ENCODE peak calls at places on chromosomes 5 and 9, in five cellular contexts. One of them, this sample, is unnamed.

GRCh38 chr9:127133739-127134167 is 11.3 kb upstream of the ANGPTL2 start:
- DNase-seq in COR-L47: no peak
- DNase-seq in activated CD4-positive, CD25-positive, alpha-beta regulatory T cell treated with anti-CD3 and anti-CD28 coated beads, Interleukin-2, amount 50 U/mL, for 16 hours: no peak
- DNase-seq in iPS DF 19.7: no peak
- DNase-seq in GM23248: peak; percentile 92
- DNase-seq in this sample: peak; percentile 81

GRCh38 chr5:37774912-37775483 is 64.8 kb downstream of the GDNF start:
- DNase-seq in COR-L47: no peak
- DNase-seq in activated CD4-positive, CD25-positive, alpha-beta regulatory T cell treated with anti-CD3 and anti-CD28 coated beads, Interleukin-2, amount 50 U/mL, for 16 hours: no peak
- DNase-seq in iPS DF 19.7: peak; percentile 30
- DNase-seq in GM23248: peak; percentile 28
- DNase-seq in this sample: no peak

GRCh38 chr9:83583151-83584014 is 39.6 kb upstream of the IDNK start:
- DNase-seq in COR-L47: peak; percentile 17
- DNase-seq in activated CD4-positive, CD25-positive, alpha-beta regulatory T cell treated with anti-CD3 and anti-CD28 coated beads, Interleukin-2, amount 50 U/mL, for 16 hours: peak; percentile 1
- DNase-seq in iPS DF 19.7: peak; percentile 61
- DNase-seq in GM23248: peak; percentile 65
- DNase-seq in this sample: peak; percentile 15

GRCh38 chr5:38719403-38719802 is 126.4 kb upstream of the OSMR start:
- DNase-seq in COR-L47: no peak
- DNase-seq in activated CD4-positive, CD25-positive, alpha-beta regulatory T cell treated with anti-CD3 and anti-CD28 coated beads, Interleukin-2, amount 50 U/mL, for 16 hours: no peak
- DNase-seq in iPS DF 19.7: no peak
- DNase-seq in GM23248: no peak
- DNase-seq in this sample: no peak

GRCh38 chr9:38373679-38374078 is 18.8 kb upstream of the ALDH1B1 start:
- DNase-seq in COR-L47: no peak
- DNase-seq in activated CD4-positive, CD25-positive, alpha-beta regulatory T cell treated with anti-CD3 and anti-CD28 coated beads, Interleukin-2, amount 50 U/mL, for 16 hours: no peak
- DNase-seq in iPS DF 19.7: no peak
- DNase-seq in GM23248: no peak
- DNase-seq in this sample: no peak

GRCh38 chr5:179407191-179408175 is 62.2 kb upstream of the ADAMTS2 start:
- DNase-seq in COR-L47: no peak
- DNase-seq in activated CD4-positive, CD25-positive, alpha-beta regulatory T cell treated with anti-CD3 and anti-CD28 coated beads, Interleukin-2, amount 50 U/mL, for 16 hours: no peak
- DNase-seq in iPS DF 19.7: no peak
- DNase-seq in GM23248: peak; percentile 57
- DNase-seq in this sample: no peak

GRCh38 chr9:95048225-95049087 is 269.1 kb downstream of the FANCC start:
- DNase-seq in COR-L47: peak; percentile 86
- DNase-seq in activated CD4-positive, CD25-positive, alpha-beta regulatory T cell treated with anti-CD3 and anti-CD28 coated beads, Interleukin-2, amount 50 U/mL, for 16 hours: peak; percentile 11
- DNase-seq in iPS DF 19.7: no peak
- DNase-seq in GM23248: peak; percentile 77
- DNase-seq in this sample: peak; percentile 43

GRCh38 chr5:18281947-18282557 is 647.8 kb downstream of the TAF11L14 start:
- DNase-seq in COR-L47: peak; percentile 47
- DNase-seq in activated CD4-positive, CD25-positive, alpha-beta regulatory T cell treated with anti-CD3 and anti-CD28 coated beads, Interleukin-2, amount 50 U/mL, for 16 hours: no peak
- DNase-seq in iPS DF 19.7: no peak
- DNase-seq in GM23248: peak; percentile 67
- DNase-seq in this sample: no peak

GRCh38 chr9:135514342-135515082 is 6.7 kb upstream of the LCN1 start:
- DNase-seq in COR-L47: no peak
- DNase-seq in activated CD4-positive, CD25-positive, alpha-beta regulatory T cell treated with anti-CD3 and anti-CD28 coated beads, Interleukin-2, amount 50 U/mL, for 16 hours: no peak
- DNase-seq in iPS DF 19.7: no peak
- DNase-seq in GM23248: no peak
- DNase-seq in this sample: peak; percentile 2

GRCh38 chr5:151141535-151141934 is 16.0 kb downstream of the ANXA6 start:
- DNase-seq in COR-L47: no peak
- DNase-seq in activated CD4-positive, CD25-positive, alpha-beta regulatory T cell treated with anti-CD3 and anti-CD28 coated beads, Interleukin-2, amount 50 U/mL, for 16 hours: no peak
- DNase-seq in iPS DF 19.7: no peak
- DNase-seq in GM23248: peak; percentile 41
- DNase-seq in this sample: peak; percentile 43